ENCODE peak calls at places on chromosomes 3 and 15, in nine cellular contexts. B is endothelial cell of umbilical vein, I is spleen, L is HCT116, U is upper lobe of left lung, G is prostate gland, Q is K562, D is sigmoid colon, H is stomach. K is an unnamed sample.
A peak's percentile ranks its signal among the peaks of the same experiment; 100 is the strongest.

GRCh38 chr3:21484323-21485154 is 266.5 kb downstream of the ZNF385D start:
- DNase-seq in B (peak; percentile 61), I (no peak), L (no peak), U (no peak), G (peak; percentile 8), Q (peak; percentile 26), D (no peak), H (peak; percentile 65), K (no peak)

GRCh38 chr3:148232409-148232808 is 465.3 kb upstream of the AGTR1 start:
- DNase-seq in B (no peak), I (no peak), L (no peak), U (no peak), G (no peak), Q (no peak), D (no peak), H (no peak), K (no peak)

GRCh38 chr15:38577405-38577987 is 12.9 kb upstream of the RASGRP1 start:
- DNase-seq in B (no peak), I (no peak), L (no peak), U (no peak), G (no peak), Q (no peak), D (no peak), H (no peak), K (no peak)

GRCh38 chr3:134155456-134155855 is 95.2 kb downstream of the RYK start:
- DNase-seq in B (no peak), I (no peak), L (no peak), U (no peak), G (no peak), Q (no peak), D (no peak), H (no peak), K (no peak)

GRCh38 chr15:32705450-32705849 is 12.4 kb upstream of the GREM1 start:
- DNase-seq in B (no peak), I (no peak), L (no peak), U (no peak), G (no peak), Q (no peak), D (no peak), H (no peak), K (no peak)

GRCh38 chr15:79896131-79896633 is 632 bp downstream of the MTHFS start:
- DNase-seq in B (no peak), I (no peak), L (no peak), U (no peak), G (no peak), Q (no peak), D (no peak), H (no peak), K (no peak)

GRCh38 chr15:34644061-34644460 is 60.6 kb upstream of the GOLGA8B start:
- DNase-seq in B (no peak), I (no peak), L (no peak), U (no peak), G (no peak), Q (no peak), D (no peak), H (no peak), K (no peak)

GRCh38 chr3:73432021-73432722 is 192.6 kb downstream of the PDZRN3 start:
- DNase-seq in B (peak; percentile 42), I (no peak), L (peak; percentile 15), U (no peak), G (no peak), Q (peak; percentile 41), D (peak; percentile 69), H (no peak), K (no peak)

GRCh38 chr15:82648257-82649103 is 1.3 kb upstream of the CPEB1 start:
- DNase-seq in B (no peak), I (no peak), L (no peak), U (peak; percentile 46), G (no peak), Q (no peak), D (no peak), H (no peak), K (no peak)

GRCh38 chr3:171446801-171447578 is 13.2 kb downstream of the TNIK start:
- DNase-seq in B (peak; percentile 83), I (no peak), L (peak; percentile 84), U (peak; percentile 6), G (no peak), Q (peak; percentile 77), D (no peak), H (no peak), K (no peak)

GRCh38 chr15:50009634-50010033 is 109.4 kb downstream of the ATP8B4 start:
- DNase-seq in B (no peak), I (no peak), L (no peak), U (no peak), G (no peak), Q (no peak), D (no peak), H (no peak), K (no peak)

GRCh38 chr3:143236226-143236964 is 116.8 kb downstream of the CHST2 start:
- DNase-seq in B (peak; percentile 19), I (no peak), L (no peak), U (no peak), G (no peak), Q (no peak), D (no peak), H (no peak), K (no peak)

GRCh38 chr15:90105521-90105920 is 3.3 kb upstream of the IDH2 start:
- DNase-seq in B (no peak), I (peak; percentile 48), L (no peak), U (no peak), G (no peak), Q (no peak), D (no peak), H (no peak), K (no peak)

GRCh38 chr15:90101969-90102890 is at the start of gene IDH2:
- DNase-seq in B (peak; percentile 87), I (peak; percentile 96), L (peak; percentile 38), U (peak; percentile 97), G (peak; percentile 82), Q (peak; percentile 94), D (peak; percentile 89), H (peak; percentile 88), K (no peak)

GRCh38 chr15:90106522-90107117 is 4.4 kb upstream of the IDH2 start:
- DNase-seq in B (peak; percentile 59), I (peak; percentile 43), L (no peak), U (no peak), G (peak; percentile 50), Q (peak; percentile 53), D (peak; percentile 80), H (no peak), K (no peak)

GRCh38 chr15:90103669-90104329 is 1.5 kb upstream of the IDH2 start:
- DNase-seq in B (no peak), I (peak; percentile 33), L (no peak), U (no peak), G (peak; percentile 67), Q (no peak), D (no peak), H (peak; percentile 82), K (no peak)

DNA sequence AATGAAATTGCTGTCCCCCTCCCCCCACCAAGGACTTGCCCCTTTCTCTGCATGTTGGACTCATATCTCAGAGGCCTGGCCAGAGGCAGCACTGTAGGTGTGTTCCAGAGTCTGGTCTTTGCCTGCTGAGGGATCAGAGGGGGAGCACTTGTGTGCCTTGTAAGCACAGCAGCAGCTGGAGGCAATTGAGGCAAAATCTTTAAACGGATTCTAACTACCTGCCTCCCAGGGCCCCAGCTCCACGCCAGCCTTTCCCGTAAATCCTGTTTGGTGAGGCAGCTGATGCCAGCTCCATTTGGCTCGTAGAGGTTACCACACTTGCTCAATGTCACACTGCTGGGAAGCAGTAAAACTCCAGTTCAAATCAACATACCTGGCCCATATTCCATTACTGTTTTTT is 2.3 kb upstream of the IDH2 start:
- DNase-seq in B (no peak), I (peak; percentile 51), L (no peak), U (no peak), G (peak; percentile 90), Q (no peak), D (peak; percentile 71), H (peak; percentile 86), K (no peak)
- H3K27ac ChIP-seq in B (no peak overlapping the region), I (no peak overlapping the region), L (no peak overlapping the region), U (no peak overlapping the region), G (peak overlapping the region; percentile 92), Q (no peak overlapping the region), D (peak overlapping the region; percentile 98), H (peak overlapping the region; percentile 99), K (peak overlapping the region; percentile 94)

GRCh38 chr15:41969851-41970431 is 2.4 kb downstream of the EHD4 start:
- DNase-seq in B (peak; percentile 41), I (peak; percentile 60), L (no peak), U (no peak), G (no peak), Q (no peak), D (no peak), H (peak; percentile 25), K (no peak)
- TF ChIP-seq POLR2A in B (no peak), I (no peak), L (no peak), U (no peak), G (no peak), Q (no peak), D (no peak), H (no peak), K (no peak)

DNA sequence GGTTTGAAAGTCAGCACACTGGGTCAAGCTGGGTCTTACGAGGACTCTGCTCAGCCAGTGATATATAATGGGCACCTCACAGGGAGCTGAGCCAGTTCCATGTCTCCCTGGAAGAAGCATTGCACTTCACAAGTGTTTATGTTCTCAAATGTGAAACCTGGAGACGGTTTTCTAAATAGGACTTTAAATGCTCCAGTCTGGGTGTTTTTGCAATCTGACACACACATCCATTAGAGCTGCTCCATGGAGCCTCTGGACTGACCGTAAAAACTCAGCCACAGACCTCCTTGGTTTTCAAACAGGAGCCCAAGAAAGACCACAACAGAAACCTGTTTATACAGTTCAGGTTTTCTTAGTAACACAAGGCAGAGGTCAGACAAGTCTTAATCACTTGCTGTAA is 201.3 kb upstream of the LRIG1 start:
- DNase-seq in B (no peak), I (no peak), L (no peak), U (no peak), G (no peak), Q (no peak), D (peak; percentile 90), H (no peak), K (peak; percentile 89)
- TF ChIP-seq POLR2AphosphoS5 in B (no peak), I (no peak), L (no peak), U (no peak), G (no peak), Q (no peak), D (peak; percentile 93), H (peak; percentile 33), K (peak; percentile 53)

DNA sequence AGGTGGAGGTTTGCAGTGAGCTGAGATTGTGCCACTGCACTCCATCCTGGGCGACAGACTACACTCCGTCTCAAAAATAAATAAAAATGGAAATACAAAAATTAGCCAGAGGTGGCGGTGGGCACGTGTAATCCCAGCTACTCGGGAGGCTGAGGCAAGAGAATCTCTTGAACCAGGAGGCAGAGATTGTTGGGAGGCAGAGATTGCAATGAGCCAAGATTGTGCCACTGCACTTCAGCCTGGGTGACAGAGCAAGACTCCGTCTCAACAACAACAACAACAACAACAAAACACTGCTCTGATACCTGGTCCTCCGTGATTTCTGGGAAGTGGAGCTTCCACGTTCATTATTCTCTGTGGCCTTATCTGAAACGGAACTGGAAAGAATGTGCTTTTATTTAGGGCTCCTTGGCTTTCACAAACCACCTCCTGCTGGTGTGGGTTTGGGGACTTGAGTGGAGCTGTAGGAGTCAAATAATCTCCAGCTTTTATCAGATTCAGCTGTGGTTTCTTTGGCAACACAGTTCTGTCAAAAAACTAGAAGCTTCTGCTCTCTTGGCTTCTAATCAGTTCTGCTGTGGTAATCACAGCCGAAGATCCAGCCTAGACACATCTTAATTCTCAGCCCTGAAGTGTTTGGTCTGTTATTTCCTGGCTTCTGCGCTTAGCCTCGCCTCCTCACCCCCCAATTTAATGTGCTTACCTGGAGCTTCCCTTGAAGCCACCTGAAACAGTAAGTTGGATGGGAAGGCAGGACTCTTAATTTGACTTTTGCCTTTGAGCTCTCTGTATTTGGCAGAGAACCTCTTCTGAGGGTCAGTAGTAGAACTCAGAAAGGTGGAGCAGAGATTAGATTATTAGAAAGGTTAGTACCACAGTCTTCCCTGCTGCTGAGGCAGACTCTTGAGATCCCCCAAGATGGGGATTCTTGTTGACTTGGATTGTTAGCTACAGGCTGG is 21.4 kb downstream of the IRAK2 start:
- DNase-seq in B (no peak), I (no peak), L (no peak), U (no peak), G (no peak), Q (no peak), D (no peak), H (no peak), K (no peak)
- H3K27ac ChIP-seq in B (no peak overlapping the region), I (peak overlapping the region; percentile 41), L (no peak overlapping the region), U (peak overlapping the region; percentile 47), G (peak overlapping the region; percentile 47), Q (no peak overlapping the region), D (no peak overlapping the region), H (peak overlapping the region; percentile 14), K (peak overlapping the region; percentile 6)